ENCODE peak calls at places on chromosome 1, in nine cellular contexts. J is tibial artery; P is CD8-positive, alpha-beta memory T cell; N is head of caudate nucleus; A is ovary; F is endothelial cell; E is B cell; G is CD4-positive, alpha-beta T cell; X is stimulated activated CD4-positive, alpha-beta T cell treated with anti-CD3 and anti-CD28 coated beads, Interleukin-1b, Interleukin-23, amount 100 ng/mL, for 4 hours. O is an unnamed sample.

GRCh38 chr1:43965316-43965715 is 4.5 kb upstream of the DPH2 start:
- DNase-seq in X (no peak), P (no peak), F (no peak), A (no peak), N (no peak), J (no peak), G (no peak), E (no peak), O (no peak)

GRCh38 chr1:108560430-108561144 is 687 bp downstream of the EEIG2 start:
- DNase-seq in A (peak), N (peak), X (peak), G (no peak), F (peak), E (peak), P (peak), J (peak), O (no peak)

GRCh38 chr1:228514421-228514820 is 27.2 kb downstream of the RNF187 start:
- DNase-seq in X (no peak), N (no peak), E (no peak), J (peak), P (no peak), G (no peak), F (no peak), A (no peak), O (no peak)

GRCh38 chr1:51583532-51583931 is 33.4 kb upstream of the OSBPL9 start:
- DNase-seq in X (no peak), F (no peak), A (peak), J (peak), G (no peak), N (peak), E (no peak), P (no peak), O (peak)

GRCh38 chr1:15489052-15489736 is 13.3 kb downstream of the CELA2B start:
- DNase-seq in P (no peak), G (no peak), X (no peak), N (peak), J (no peak), F (no peak), E (no peak), A (no peak), O (no peak)

GRCh38 chr1:231274119-231274825 is 33.3 kb downstream of the GNPAT start:
- DNase-seq in A (no peak), P (no peak), E (no peak), N (no peak), J (no peak), X (no peak), F (no peak), G (no peak), O (no peak)

GRCh38 chr1:154155282-154155681 is 409 bp upstream of the NUP210L start:
- DNase-seq in P (no peak), A (peak), E (no peak), G (no peak), X (no peak), N (no peak), J (peak), F (peak), O (peak)

GRCh38 chr1:152967201-152967600 is 3.2 kb upstream of the SPRR4 start:
- DNase-seq in A (no peak), N (no peak), P (no peak), X (no peak), F (no peak), G (no peak), J (no peak), E (no peak), O (no peak)

GRCh38 chr1:239707615-239708014 is 321.2 kb downstream of the CHRM3 start:
- DNase-seq in G (no peak), X (no peak), F (no peak), E (no peak), P (no peak), A (no peak), J (no peak), N (no peak), O (no peak)

O was measured in AG04450.